ENCODE peak calls at places on chromosomes 6 and 20, in ten cellular contexts. E is HTR-8/SVneo; N is activated CD8-positive, alpha-beta memory T cell treated with anti-CD3 and anti-CD28 coated beads for 48 hours; U is ELF-1; C is D341Med; A is stimulated activated CD4-positive, alpha-beta T cell treated with anti-CD3 and anti-CD28 coated beads, Interleukin-1b, Interleukin-23, amount 100 ng/mL, for 24 hours; S is kidney glomerular epithelial cell; X is nephron progenitor cell; J is NCI-H2081; G is ELR. B is an unnamed sample.

GRCh38 chr6:158488065-158488464 is 71.8 kb upstream of the TMEM181 start:
- DNase-seq in E (peak), N (no peak), U (no peak), C (no peak), A (no peak), S (peak), X (no peak), J (no peak), G (peak), B (no peak)

GRCh38 chr20:38179846-38180245 is 14.8 kb upstream of the TGM2 start:
- DNase-seq in E (no peak), N (no peak), U (no peak), C (no peak), A (no peak), S (no peak), X (no peak), J (no peak), G (no peak), B (no peak)

GRCh38 chr6:31403283-31403989 is at the start of gene MICA:
- DNase-seq in E (peak), N (peak), U (peak), C (peak), A (peak), S (peak), X (peak), J (peak), G (peak), B (peak)

GRCh38 chr20:44460795-44461141 is 14.9 kb upstream of the TTPAL start:
- DNase-seq in E (peak), N (no peak), U (no peak), C (no peak), A (no peak), S (peak), X (no peak), J (peak), G (peak), B (no peak)

GRCh38 chr6:572596-573265 is 84.2 kb downstream of the HUS1B start:
- DNase-seq in E (no peak), N (no peak), U (no peak), C (no peak), A (no peak), S (peak), X (no peak), J (no peak), G (no peak), B (no peak)

GRCh38 chr6:130369821-130370220 is 4.0 kb downstream of the TMEM200A start:
- DNase-seq in E (no peak), N (no peak), U (no peak), C (no peak), A (no peak), S (no peak), X (no peak), J (no peak), G (no peak), B (no peak)

GRCh38 chr20:48131581-48131980 is 346.3 kb upstream of the SULF2 start:
- DNase-seq in E (peak), N (no peak), U (no peak), C (no peak), A (no peak), S (no peak), X (no peak), J (no peak), G (no peak), B (no peak)

GRCh38 chr6:155001482-155001881 is 6.4 kb downstream of the TIAM2 start:
- DNase-seq in E (no peak), N (no peak), U (no peak), C (no peak), A (no peak), S (no peak), X (no peak), J (no peak), G (no peak), B (no peak)

GRCh38 chr20:53622247-53623114 is 28.8 kb upstream of the ZNF217 start:
- DNase-seq in E (no peak), N (no peak), U (no peak), C (no peak), A (no peak), S (no peak), X (no peak), J (no peak), G (peak), B (no peak)

GRCh38 chr6:122790740-122791679 is 2.0 kb downstream of the SMPDL3A start:
- DNase-seq in E (no peak), N (no peak), U (no peak), C (no peak), A (no peak), S (no peak), X (no peak), J (no peak), G (no peak), B (no peak)

GRCh38 chr20:36155991-36156390 is 1.5 kb downstream of the EPB41L1 start:
- DNase-seq in E (no peak), N (no peak), U (no peak), C (no peak), A (no peak), S (no peak), X (no peak), J (no peak), G (no peak), B (no peak)

GRCh38 chr20:25539742-25540201 is 45.6 kb downstream of the NINL start:
- DNase-seq in E (no peak), N (no peak), U (no peak), C (no peak), A (no peak), S (no peak), X (no peak), J (no peak), G (no peak), B (no peak)

GRCh38 chr20:44746367-44747165 is 901 bp downstream of the KCNK15 start:
- DNase-seq in E (no peak), N (no peak), U (no peak), C (no peak), A (no peak), S (no peak), X (no peak), J (peak), G (peak), B (no peak)

GRCh38 chr6:35754452-35755321 is 17.9 kb downstream of the ARMC12 start:
- DNase-seq in E (no peak), N (no peak), U (no peak), C (peak), A (no peak), S (no peak), X (no peak), J (no peak), G (peak), B (no peak)

GRCh38 chr6:121413831-121414368 is 21.5 kb upstream of the GJA1 start:
- DNase-seq in E (no peak), N (no peak), U (no peak), C (no peak), A (no peak), S (no peak), X (no peak), J (no peak), G (no peak), B (no peak)

GRCh38 chr6:167079853-167080297 is 43.0 kb upstream of the CCR6 start:
- DNase-seq in E (no peak), N (no peak), U (no peak), C (no peak), A (peak), S (no peak), X (no peak), J (no peak), G (no peak), B (peak)

GRCh38 chr6:35736982-35737412 is at the start of gene ARMC12:
- DNase-seq in E (no peak), N (no peak), U (no peak), C (no peak), A (no peak), S (no peak), X (no peak), J (no peak), G (no peak), B (no peak)

GRCh38 chr6:47680056-47680455 is 18.3 kb upstream of the ADGRF4 start:
- DNase-seq in E (no peak), N (no peak), U (no peak), C (no peak), A (no peak), S (no peak), X (no peak), J (peak), G (no peak), B (no peak)

GRCh38 chr6:127078669-127079068 is 39.8 kb upstream of the RSPO3 start:
- DNase-seq in E (no peak), N (no peak), U (no peak), C (no peak), A (no peak), S (no peak), X (no peak), J (no peak), G (no peak), B (no peak)

GRCh38 chr6:48560408-48560807 is 449.4 kb upstream of the PTCHD4 start:
- DNase-seq in E (peak), N (no peak), U (no peak), C (no peak), A (no peak), S (peak), X (no peak), J (no peak), G (peak), B (no peak)

GRCh38 chr6:138489846-138490245 is 9.4 kb downstream of the NHSL1 start:
- DNase-seq in E (no peak), N (no peak), U (no peak), C (no peak), A (no peak), S (no peak), X (no peak), J (no peak), G (no peak), B (no peak)

GRCh38 chr6:95087394-95088097 is 489.8 kb upstream of the MANEA start:
- DNase-seq in E (no peak), N (no peak), U (no peak), C (peak), A (no peak), S (peak), X (no peak), J (peak), G (no peak), B (no peak)

GRCh38 chr20:20364016-20364746 is 3.7 kb upstream of the INSM1 start:
- DNase-seq in E (no peak), N (peak), U (peak), C (no peak), A (no peak), S (no peak), X (peak), J (peak), G (no peak), B (peak)

GRCh38 chr6:56299916-56300315 is 52.5 kb upstream of the COL21A1 start:
- DNase-seq in E (no peak), N (no peak), U (no peak), C (no peak), A (no peak), S (no peak), X (no peak), J (no peak), G (no peak), B (no peak)